ENCODE peak calls at places on chromosomes 16 and 17, in four cellular contexts. D, A, O and C are unnamed samples.

GRCh38 chr17:72381597-72382397 is 261.0 kb downstream of the SOX9 start:
- DNase-seq in O (no peak), A (peak; percentile 52), D (no peak), C (no peak)

GRCh38 chr17:59851431-59852375 is 41.0 kb downstream of the TUBD1 start:
- DNase-seq in O (peak; percentile 49), D (peak; percentile 99), A (no peak), C (peak; percentile 54)

GRCh38 chr16:68486671-68487495 is 38.6 kb upstream of the SMPD3 start:
- DNase-seq in D (no peak), A (peak; percentile 28), O (no peak), C (no peak)

GRCh38 chr16:53726625-53727024 is 22.7 kb downstream of the FTO start:
- DNase-seq in O (no peak), A (peak; percentile 40), D (peak; percentile 23), C (no peak)

GRCh38 chr16:56372938-56373337 is 52.4 kb downstream of the AMFR start:
- DNase-seq in D (peak; percentile 34), A (no peak), O (no peak), C (no peak)

GRCh38 chr17:37507108-37507507 is 17.4 kb downstream of the DUSP14 start:
- DNase-seq in A (no peak), D (no peak), O (no peak), C (no peak)

GRCh38 chr16:20875358-20875656 is 24.9 kb downstream of the DCUN1D3 start:
- DNase-seq in D (no peak), A (no peak), O (no peak), C (no peak)

GRCh38 chr17:31394544-31394943 is 3.1 kb downstream of the RAB11FIP4 start:
- DNase-seq in A (peak; percentile 90), O (peak; percentile 55), D (peak; percentile 77), C (peak; percentile 83)

GRCh38 chr17:4555863-4556646 is 871 bp upstream of the MYBBP1A start:
- DNase-seq in A (peak; percentile 48), D (no peak), O (no peak), C (no peak)

GRCh38 chr16:685967-686366 is 1.8 kb upstream of the JMJD8 start:
- DNase-seq in A (peak; percentile 65), D (peak; percentile 13), O (no peak), C (peak; percentile 25)

GRCh38 chr17:51692917-51693316 is 432.6 kb downstream of the UTP18 start:
- DNase-seq in D (no peak), O (no peak), A (peak; percentile 9), C (no peak)

GRCh38 chr16:89599902-89600301 is 13.5 kb upstream of the DPEP1 start:
- DNase-seq in D (no peak), O (no peak), A (no peak), C (no peak)

GRCh38 chr17:45346255-45347015 is 29.6 kb upstream of the MAP3K14 start:
- DNase-seq in A (no peak), D (peak; percentile 8), O (no peak), C (peak; percentile 96)

GRCh38 chr17:43983515-43984411 is 20.7 kb upstream of the NAGS start:
- DNase-seq in A (peak; percentile 64), D (no peak), O (no peak), C (no peak)

GRCh38 chr16:20741555-20742285 is at the start of gene THUMPD1:
- DNase-seq in D (peak; percentile 94), A (peak; percentile 95), O (peak; percentile 96), C (peak; percentile 93)

GRCh38 chr17:38325221-38325851 is 18.4 kb downstream of the GPR179 start:
- DNase-seq in D (no peak), O (no peak), A (peak; percentile 50), C (peak; percentile 22)

GRCh38 chr17:22310717-22311686 is 618.7 kb downstream of the KCNJ18 start:
- DNase-seq in D (no peak), O (no peak), A (no peak), C (no peak)

GRCh38 chr17:8072727-8073461 is 14.6 kb downstream of the ALOX12B start:
- DNase-seq in D (no peak), A (peak; percentile 54), O (no peak), C (no peak)

GRCh38 chr17:31917065-31917529 is 15.6 kb upstream of the UTP6 start:
- DNase-seq in O (no peak), D (no peak), A (no peak), C (no peak)

GRCh38 chr16:88789593-88789992 is 4.6 kb upstream of the PIEZO1 start:
- DNase-seq in D (no peak), A (no peak), O (no peak), C (no peak)

GRCh38 chr16:55297910-55298175 is 26.2 kb upstream of the IRX6 start:
- DNase-seq in D (peak; percentile 4), A (no peak), O (no peak), C (peak; percentile 8)

GRCh38 chr17:43809121-43809520 is 23.8 kb downstream of the MPP3 start:
- DNase-seq in A (no peak), D (no peak), O (no peak), C (no peak)

GRCh38 chr17:75345514-75346167 is 56.4 kb upstream of the SLC25A19 start:
- DNase-seq in O (no peak), D (no peak), A (peak; percentile 26), C (no peak)

GRCh38 chr16:72989203-72989991 is 58.5 kb downstream of the ZFHX3 start:
- DNase-seq in D (peak; percentile 93), O (peak; percentile 58), A (no peak), C (peak; percentile 93)

GRCh38 chr16:83145297-83145696 is 518.5 kb downstream of the CDH13 start:
- DNase-seq in A (no peak), D (no peak), O (no peak), C (no peak)

GRCh38 chr17:56203430-56203829 is 50.2 kb downstream of the ANKFN1 start:
- DNase-seq in A (no peak), O (no peak), D (no peak), C (peak; percentile 13)

GRCh38 chr17:79220715-79221291 is 146.2 kb downstream of the ENGASE start:
- DNase-seq in O (no peak), A (peak; percentile 79), D (no peak), C (no peak)

GRCh38 chr17:77433385-77434135 is 292.8 kb downstream of the SEC14L1 start:
- DNase-seq in D (peak; percentile 82), O (no peak), A (no peak), C (peak; percentile 64)

GRCh38 chr16:79768594-79768993 is 168.1 kb upstream of the MAF start:
- DNase-seq in A (peak; percentile 24), D (no peak), O (peak; percentile 7), C (no peak)
- H3K4me3 ChIP-seq in A (peak overlapping the region; percentile 2), D (no peak overlapping the region), O (peak overlapping the region; percentile 12), C (no peak overlapping the region)

GRCh38 chr16:87653234-87653633 is 50.9 kb downstream of the JPH3 start:
- DNase-seq in O (no peak), D (peak; percentile 2), A (no peak), C (peak; percentile 8)
- TF ChIP-seq CTCF in O (no peak), D (peak; percentile 37), A (peak; percentile 47), C (peak; percentile 60)

GRCh38 chr16:66495440-66495839 is 54.5 kb downstream of the TK2 start:
- DNase-seq in A (no peak), D (no peak), O (no peak), C (no peak)
- H3K4me3 ChIP-seq in A (no peak overlapping the region), D (no peak overlapping the region), O (no peak overlapping the region), C (no peak overlapping the region)

GRCh38 chr17:69722518-69722917 is 308.0 kb downstream of the MAP2K6 start:
- DNase-seq in O (no peak), D (no peak), A (no peak), C (no peak)

GRCh38 chr17:69725125-69725524 is 310.6 kb downstream of the MAP2K6 start:
- DNase-seq in D (no peak), A (no peak), O (no peak), C (no peak)

GRCh38 chr17:69724236-69724635 is 309.7 kb downstream of the MAP2K6 start:
- DNase-seq in A (no peak), O (no peak), D (peak; percentile 30), C (peak; percentile 52)

GRCh38 chr17:69723316-69723715 is 308.8 kb downstream of the MAP2K6 start:
- DNase-seq in D (no peak), A (no peak), O (no peak), C (no peak)

DNA sequence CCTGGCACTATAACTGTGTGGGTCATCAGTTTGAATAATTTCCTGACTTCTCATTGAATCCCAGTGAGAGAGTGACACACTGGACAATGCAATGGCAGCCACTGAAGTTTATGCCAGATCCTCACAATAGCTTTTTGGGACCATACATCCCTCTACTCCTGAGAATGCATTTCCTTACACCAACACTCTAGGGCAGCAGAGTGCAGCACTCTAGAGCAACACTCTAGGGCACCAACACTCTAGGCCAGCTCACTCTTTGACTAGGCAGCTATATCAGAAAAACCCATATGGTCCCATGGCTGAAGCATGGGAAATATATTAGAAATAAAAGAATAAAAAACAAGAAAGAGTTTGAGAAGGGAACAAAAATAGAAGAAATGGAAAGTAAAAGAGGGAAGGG is 309.2 kb downstream of the MAP2K6 start:
- DNase-seq in D (no peak), O (no peak), A (peak; percentile 7), C (no peak)
- TF ChIP-seq CTCF in D (peak; percentile 17), O (no peak), A (peak; percentile 34), C (peak; percentile 32)

GRCh38 chr17:16255481-16255901 is 38.5 kb downstream of the PIGL start:
- DNase-seq in A (peak; percentile 70), D (peak; percentile 28), O (peak; percentile 18), C (peak; percentile 85)
- H3K4me3 ChIP-seq in A (no peak overlapping the region), D (peak overlapping the region; percentile 22), O (no peak overlapping the region), C (peak overlapping the region; percentile 39)

GRCh38 chr16:24699151-24699723 is 30.2 kb upstream of the TNRC6A start:
- DNase-seq in O (no peak), A (no peak), D (no peak), C (no peak)

GRCh38 chr16:24698314-24698713 is 31.1 kb upstream of the TNRC6A start:
- DNase-seq in A (no peak), D (no peak), O (no peak), C (no peak)

GRCh38 chr16:24696699-24697098 is 32.8 kb upstream of the TNRC6A start:
- DNase-seq in A (no peak), D (no peak), O (no peak), C (no peak)

GRCh38 chr16:24701521-24701951 is 27.9 kb upstream of the TNRC6A start:
- DNase-seq in D (peak; percentile 51), O (no peak), A (no peak), C (peak; percentile 68)

GRCh38 chr16:24700549-24701392 is 28.7 kb upstream of the TNRC6A start:
- DNase-seq in D (peak; percentile 98), A (no peak), O (peak; percentile 95), C (peak; percentile 99)
- TF ChIP-seq CTCF in D (peak; percentile 51), A (no peak), O (peak; percentile 40), C (peak; percentile 55)

DNA sequence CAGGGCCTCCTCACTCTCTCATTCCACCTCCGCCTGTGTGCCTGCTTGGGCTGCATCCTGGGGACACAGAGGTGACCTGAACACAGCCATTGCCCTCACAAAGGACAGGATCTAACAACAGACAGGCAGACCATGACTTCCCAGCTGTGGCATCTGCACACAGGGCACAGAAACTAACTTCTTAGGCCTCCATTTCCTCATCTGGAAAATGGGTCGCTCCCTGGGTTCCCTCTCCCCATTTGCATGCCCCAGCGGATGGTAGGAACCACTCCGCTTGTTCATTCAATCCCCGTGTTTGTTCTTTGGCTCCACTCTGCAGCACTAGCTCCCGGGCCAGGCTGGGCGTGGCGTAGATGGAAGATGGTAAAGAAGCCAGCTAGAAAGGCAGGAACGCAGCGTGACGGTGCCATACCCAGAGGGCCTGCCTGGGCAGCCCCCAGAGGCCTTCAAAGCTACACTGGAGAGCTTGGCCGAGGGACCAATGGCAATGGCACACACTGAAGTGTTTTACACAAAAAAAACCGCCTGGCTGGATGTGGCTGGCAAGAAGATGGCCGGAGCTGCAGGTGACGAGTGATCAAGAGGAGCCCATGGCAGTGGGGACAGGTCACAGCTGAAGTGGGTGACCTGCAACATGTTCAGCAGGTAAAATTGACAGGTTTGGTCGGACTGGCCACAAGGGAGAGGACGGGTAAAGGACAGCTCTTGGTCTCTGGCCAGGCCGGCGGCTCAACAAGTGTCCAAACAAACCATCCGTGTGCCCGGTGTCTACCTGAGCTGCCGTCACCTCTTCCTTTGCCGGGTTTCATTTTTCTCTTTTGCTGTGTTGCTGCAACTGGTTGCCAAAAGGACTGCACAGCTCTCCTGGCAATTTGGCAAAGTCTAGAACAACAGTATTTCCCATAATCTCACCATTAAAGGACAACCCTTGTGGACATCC is 66.9 kb downstream of the SOCS1 start:
- DNase-seq in D (no peak), O (no peak), A (no peak), C (no peak)
- H3K4me3 ChIP-seq in D (no peak overlapping the region), O (no peak overlapping the region), A (no peak overlapping the region), C (no peak overlapping the region)